ENCODE peak calls at places on chromosomes 3 and 15, in seven cellular contexts. One of them, this sample, is unnamed.

GRCh38 chr3:149018247-149018646 is 26.9 kb downstream of the GYG1 start:
- ATAC-seq in PC-3: no peak
- ATAC-seq in activated CD8-positive, alpha-beta T cell treated with anti-CD3 and anti-CD28 coated beads for 36 hours: no peak
- ATAC-seq in T-cell: no peak
- ATAC-seq in sciatic nerve: no peak
- ATAC-seq in Panc1: no peak
- ATAC-seq in heart right ventricle: no peak
- ATAC-seq in this sample: no peak

GRCh38 chr3:98798820-98799219 is 35.7 kb downstream of the ST3GAL6 start:
- ATAC-seq in heart right ventricle: no peak
- ATAC-seq in T-cell: no peak
- ATAC-seq in activated CD8-positive, alpha-beta T cell treated with anti-CD3 and anti-CD28 coated beads for 36 hours: no peak
- ATAC-seq in Panc1: no peak
- ATAC-seq in sciatic nerve: no peak
- ATAC-seq in PC-3: no peak
- ATAC-seq in this sample: no peak

GRCh38 chr3:129663045-129663446 is 56.6 kb upstream of the PLXND1 start:
- ATAC-seq in Panc1: no peak
- ATAC-seq in activated CD8-positive, alpha-beta T cell treated with anti-CD3 and anti-CD28 coated beads for 36 hours: no peak
- ATAC-seq in PC-3: peak
- ATAC-seq in sciatic nerve: no peak
- ATAC-seq in T-cell: no peak
- ATAC-seq in heart right ventricle: no peak
- ATAC-seq in this sample: peak

GRCh38 chr3:184619348-184619747 is 57.8 kb downstream of the EPHB3 start:
- ATAC-seq in PC-3: no peak
- ATAC-seq in heart right ventricle: peak
- ATAC-seq in sciatic nerve: no peak
- ATAC-seq in T-cell: peak
- ATAC-seq in Panc1: no peak
- ATAC-seq in activated CD8-positive, alpha-beta T cell treated with anti-CD3 and anti-CD28 coated beads for 36 hours: peak
- ATAC-seq in this sample: no peak

GRCh38 chr3:190150681-190151080 is 30.0 kb upstream of the P3H2 start:
- ATAC-seq in T-cell: no peak
- ATAC-seq in PC-3: no peak
- ATAC-seq in Panc1: no peak
- ATAC-seq in activated CD8-positive, alpha-beta T cell treated with anti-CD3 and anti-CD28 coated beads for 36 hours: no peak
- ATAC-seq in heart right ventricle: no peak
- ATAC-seq in sciatic nerve: no peak
- ATAC-seq in this sample: no peak

GRCh38 chr3:126983653-126984390 is 907 bp downstream of the PLXNA1 start:
- ATAC-seq in sciatic nerve: peak
- ATAC-seq in activated CD8-positive, alpha-beta T cell treated with anti-CD3 and anti-CD28 coated beads for 36 hours: no peak
- ATAC-seq in PC-3: peak
- ATAC-seq in T-cell: no peak
- ATAC-seq in Panc1: peak
- ATAC-seq in heart right ventricle: no peak
- ATAC-seq in this sample: peak

GRCh38 chr3:88385090-88385489 is 235.3 kb downstream of the C3orf38 start:
- ATAC-seq in Panc1: no peak
- ATAC-seq in heart right ventricle: no peak
- ATAC-seq in sciatic nerve: no peak
- ATAC-seq in activated CD8-positive, alpha-beta T cell treated with anti-CD3 and anti-CD28 coated beads for 36 hours: no peak
- ATAC-seq in PC-3: no peak
- ATAC-seq in T-cell: no peak
- ATAC-seq in this sample: no peak

GRCh38 chr15:49315543-49315942 is 107.5 kb upstream of the FGF7 start:
- ATAC-seq in T-cell: no peak
- ATAC-seq in activated CD8-positive, alpha-beta T cell treated with anti-CD3 and anti-CD28 coated beads for 36 hours: no peak
- ATAC-seq in sciatic nerve: no peak
- ATAC-seq in PC-3: no peak
- ATAC-seq in heart right ventricle: peak
- ATAC-seq in Panc1: no peak
- ATAC-seq in this sample: no peak

GRCh38 chr3:178083906-178084823 is 452.1 kb upstream of the KCNMB2 start:
- ATAC-seq in Panc1: no peak
- ATAC-seq in PC-3: peak
- ATAC-seq in activated CD8-positive, alpha-beta T cell treated with anti-CD3 and anti-CD28 coated beads for 36 hours: no peak
- ATAC-seq in T-cell: peak
- ATAC-seq in sciatic nerve: no peak
- ATAC-seq in heart right ventricle: peak
- ATAC-seq in this sample: no peak

GRCh38 chr3:85081191-85081895 is 122.6 kb downstream of the CADM2 start:
- ATAC-seq in heart right ventricle: no peak
- ATAC-seq in sciatic nerve: peak
- ATAC-seq in Panc1: no peak
- ATAC-seq in T-cell: no peak
- ATAC-seq in activated CD8-positive, alpha-beta T cell treated with anti-CD3 and anti-CD28 coated beads for 36 hours: no peak
- ATAC-seq in PC-3: no peak
- ATAC-seq in this sample: no peak

GRCh38 chr3:168071535-168071934 is 24.2 kb downstream of the GOLIM4 start:
- ATAC-seq in Panc1: no peak
- ATAC-seq in activated CD8-positive, alpha-beta T cell treated with anti-CD3 and anti-CD28 coated beads for 36 hours: peak
- ATAC-seq in sciatic nerve: peak
- ATAC-seq in heart right ventricle: no peak
- ATAC-seq in T-cell: no peak
- ATAC-seq in PC-3: peak
- ATAC-seq in this sample: peak

GRCh38 chr3:167843483-167843882 is 108.0 kb downstream of the SERPINI1 start:
- ATAC-seq in PC-3: no peak
- ATAC-seq in sciatic nerve: no peak
- ATAC-seq in T-cell: no peak
- ATAC-seq in heart right ventricle: no peak
- ATAC-seq in Panc1: no peak
- ATAC-seq in activated CD8-positive, alpha-beta T cell treated with anti-CD3 and anti-CD28 coated beads for 36 hours: no peak
- ATAC-seq in this sample: no peak

GRCh38 chr3:89098173-89098572 is 9.2 kb upstream of the EPHA3 start:
- ATAC-seq in Panc1: no peak
- ATAC-seq in T-cell: no peak
- ATAC-seq in PC-3: peak
- ATAC-seq in activated CD8-positive, alpha-beta T cell treated with anti-CD3 and anti-CD28 coated beads for 36 hours: no peak
- ATAC-seq in heart right ventricle: no peak
- ATAC-seq in sciatic nerve: no peak
- ATAC-seq in this sample: no peak

GRCh38 chr3:10185804-10186762 is 21.4 kb downstream of the IRAK2 start:
- ATAC-seq in activated CD8-positive, alpha-beta T cell treated with anti-CD3 and anti-CD28 coated beads for 36 hours: peak
- ATAC-seq in Panc1: no peak
- ATAC-seq in PC-3: no peak
- ATAC-seq in sciatic nerve: peak
- ATAC-seq in heart right ventricle: no peak
- ATAC-seq in T-cell: peak
- ATAC-seq in this sample: no peak